ENCODE peak calls at places on chromosomes 6 and 20, in five cellular contexts. M, H, X, A and L are unnamed samples.

GRCh38 chr6:150091466-150091865 is 22.5 kb upstream of the ULBP3 start:
- DNase-seq in M (no peak), H (no peak), X (no peak), A (no peak), L (no peak)

GRCh38 chr6:126335210-126335609 is 4.7 kb upstream of the CENPW start:
- DNase-seq in M (no peak), H (no peak), X (no peak), A (no peak), L (no peak)

GRCh38 chr6:31956796-31957195 is 2.0 kb downstream of the NELFE start:
- DNase-seq in M (no peak), H (no peak), X (no peak), A (no peak), L (no peak)

GRCh38 chr6:136483906-136484305 is 66.3 kb downstream of the MAP7 start:
- DNase-seq in M (no peak), H (no peak), X (no peak), A (no peak), L (no peak)

GRCh38 chr6:157268396-157268795 is 54.9 kb downstream of the TMEM242 start:
- DNase-seq in M (no peak), H (peak; percentile 12), X (no peak), A (no peak), L (no peak)

GRCh38 chr6:142071981-142072380 is 60.7 kb upstream of the GJE1 start:
- DNase-seq in M (no peak), H (no peak), X (no peak), A (no peak), L (no peak)

GRCh38 chr6:158566207-158566818 is 6.4 kb downstream of the TMEM181 start:
- DNase-seq in M (no peak), H (no peak), X (no peak), A (no peak), L (no peak)

GRCh38 chr6:77341058-77341986 is 122.0 kb downstream of the HTR1B start:
- DNase-seq in M (no peak), H (no peak), X (peak; percentile 8), A (no peak), L (no peak)

GRCh38 chr6:128848169-128848935 is 34.6 kb upstream of the LAMA2 start:
- DNase-seq in M (no peak), H (no peak), X (no peak), A (no peak), L (no peak)

GRCh38 chr20:64236137-64237088 is 19.1 kb upstream of the PCMTD2 start:
- DNase-seq in M (no peak), H (no peak), X (no peak), A (no peak), L (no peak)

GRCh38 chr6:88868559-88868860 is 94.9 kb downstream of the RNGTT start:
- DNase-seq in M (no peak), H (no peak), X (no peak), A (no peak), L (peak; percentile 17)

GRCh38 chr6:87155920-87156600 is 695 bp downstream of the ZNF292 start:
- DNase-seq in M (peak; percentile 29), H (peak; percentile 67), X (peak; percentile 72), A (no peak), L (no peak)

GRCh38 chr6:15770347-15771143 is 107.7 kb upstream of the DTNBP1 start:
- DNase-seq in M (peak; percentile 23), H (no peak), X (peak; percentile 42), A (no peak), L (no peak)

GRCh38 chr6:79647756-79648155 is 16.6 kb downstream of the SH3BGRL2 start:
- DNase-seq in M (no peak), H (no peak), X (no peak), A (no peak), L (no peak)

GRCh38 chr6:108564178-108564577 is 3.5 kb downstream of the FOXO3 start:
- DNase-seq in M (peak; percentile 34), H (no peak), X (peak; percentile 97), A (no peak), L (peak; percentile 86)

GRCh38 chr6:149766156-149766768 is 16.7 kb downstream of the PCMT1 start:
- DNase-seq in M (no peak), H (no peak), X (peak; percentile 77), A (no peak), L (no peak)

GRCh38 chr20:32681175-32682084 is 7.7 kb upstream of the C20orf203 start:
- DNase-seq in M (no peak), H (no peak), X (peak; percentile 41), A (peak; percentile 75), L (no peak)

GRCh38 chr6:90127589-90127988 is 169.1 kb downstream of the BACH2 start:
- DNase-seq in M (no peak), H (no peak), X (no peak), A (no peak), L (no peak)

GRCh38 chr20:4014031-4014474 is 1.3 kb downstream of the RNF24 start:
- DNase-seq in M (no peak), H (no peak), X (peak; percentile 78), A (peak; percentile 36), L (peak; percentile 73)

GRCh38 chr20:4946585-4947378 is 54.5 kb downstream of the SLC23A2 start:
- DNase-seq in M (peak; percentile 34), H (peak; percentile 30), X (no peak), A (no peak), L (no peak)

GRCh38 chr6:5619249-5619648 is 357.9 kb downstream of the FARS2 start:
- DNase-seq in M (peak; percentile 18), H (no peak), X (no peak), A (no peak), L (no peak)

GRCh38 chr20:32271620-32272019 is 5.8 kb upstream of the KIF3B start:
- DNase-seq in M (no peak), H (no peak), X (no peak), A (no peak), L (no peak)

GRCh38 chr20:20713244-20713765 is 861 bp upstream of the RALGAPA2 start:
- DNase-seq in M (no peak), H (no peak), X (peak; percentile 5), A (peak; percentile 44), L (no peak)

GRCh38 chr20:23937303-23938117 is 51.1 kb downstream of the GGTLC1 start:
- DNase-seq in M (peak; percentile 32), H (peak; percentile 38), X (peak; percentile 47), A (peak; percentile 38), L (peak; percentile 14)

GRCh38 chr6:109383438-109383940 is 1.2 kb upstream of the CD164 start:
- DNase-seq in M (no peak), H (no peak), X (no peak), A (no peak), L (no peak)

GRCh38 chr20:3168079-3168828 is 5.1 kb downstream of the LZTS3 start:
- DNase-seq in M (no peak), H (no peak), X (no peak), A (no peak), L (no peak)

GRCh38 chr20:62498874-62499273 is 23.1 kb upstream of the GATA5 start:
- DNase-seq in M (no peak), H (no peak), X (no peak), A (no peak), L (no peak)

GRCh38 chr20:36572701-36573102 is 695 bp upstream of the TGIF2 start:
- DNase-seq in M (peak; percentile 37), H (no peak), X (peak; percentile 55), A (no peak), L (no peak)

GRCh38 chr20:63394069-63394468 is 32.9 kb upstream of the CHRNA4 start:
- DNase-seq in M (no peak), H (no peak), X (peak; percentile 18), A (no peak), L (no peak)

GRCh38 chr6:150599199-150600002 is at the start of gene PLEKHG1:
- DNase-seq in M (peak; percentile 74), H (peak; percentile 67), X (peak; percentile 47), A (no peak), L (no peak)

GRCh38 chr6:72649032-72649984 is 27.4 kb downstream of the KCNQ5 start:
- DNase-seq in M (peak; percentile 8), H (no peak), X (peak; percentile 86), A (no peak), L (peak; percentile 80)

GRCh38 chr6:40588480-40588879 is 1.3 kb upstream of the LRFN2 start:
- DNase-seq in M (no peak), H (no peak), X (no peak), A (peak; percentile 79), L (no peak)

GRCh38 chr20:21432911-21433310 is 35.6 kb upstream of the NKX2-4 start:
- DNase-seq in M (no peak), H (no peak), X (peak; percentile 52), A (no peak), L (no peak)